ENCODE peak calls at places on chromosome 14, in five cellular contexts. One of them, this sample, is unnamed.

GRCh38 chr14:90891326-90891725 is 75.1 kb upstream of the TTC7B start:
- DNase-seq in epithelial cell of proximal tubule: no peak
- DNase-seq in lung: no peak
- DNase-seq in heart right ventricle: no peak
- DNase-seq in left ventricle myocardium inferior: no peak
- DNase-seq in this sample: no peak

GRCh38 chr14:59427653-59428578 is 37.3 kb downstream of the GPR135 start:
- DNase-seq in epithelial cell of proximal tubule: no peak
- DNase-seq in lung: no peak
- DNase-seq in heart right ventricle: peak
- DNase-seq in left ventricle myocardium inferior: peak
- DNase-seq in this sample: peak

GRCh38 chr14:61491876-61492440 is 170.6 kb downstream of the PRKCH start:
- DNase-seq in epithelial cell of proximal tubule: peak
- DNase-seq in lung: no peak
- DNase-seq in heart right ventricle: no peak
- DNase-seq in left ventricle myocardium inferior: no peak
- DNase-seq in this sample: peak

GRCh38 chr14:101598571-101599233 is 37.4 kb downstream of the DIO3 start:
- DNase-seq in epithelial cell of proximal tubule: no peak
- DNase-seq in lung: no peak
- DNase-seq in heart right ventricle: no peak
- DNase-seq in left ventricle myocardium inferior: peak
- DNase-seq in this sample: no peak

GRCh38 chr14:93789366-93790130 is 1.3 kb upstream of the PRIMA1 start:
- DNase-seq in epithelial cell of proximal tubule: no peak
- DNase-seq in lung: no peak
- DNase-seq in heart right ventricle: no peak
- DNase-seq in left ventricle myocardium inferior: no peak
- DNase-seq in this sample: peak

GRCh38 chr14:105492966-105493871 is 2.2 kb downstream of the TEDC1 start:
- DNase-seq in epithelial cell of proximal tubule: no peak
- DNase-seq in lung: no peak
- DNase-seq in heart right ventricle: peak
- DNase-seq in left ventricle myocardium inferior: peak
- DNase-seq in this sample: no peak

GRCh38 chr14:57388072-57388471 is 2.3 kb upstream of the NAA30 start:
- DNase-seq in epithelial cell of proximal tubule: no peak
- DNase-seq in lung: no peak
- DNase-seq in heart right ventricle: no peak
- DNase-seq in left ventricle myocardium inferior: no peak
- DNase-seq in this sample: no peak

GRCh38 chr14:90576981-90577660 is 180.3 kb downstream of the CALM1 start:
- DNase-seq in epithelial cell of proximal tubule: no peak
- DNase-seq in lung: no peak
- DNase-seq in heart right ventricle: no peak
- DNase-seq in left ventricle myocardium inferior: no peak
- DNase-seq in this sample: peak

GRCh38 chr14:81625343-81625742 is 91.7 kb upstream of the SEL1L start:
- DNase-seq in epithelial cell of proximal tubule: no peak
- DNase-seq in lung: no peak
- DNase-seq in heart right ventricle: no peak
- DNase-seq in left ventricle myocardium inferior: no peak
- DNase-seq in this sample: no peak

GRCh38 chr14:61561657-61562276 is 133.5 kb upstream of the HIF1A start:
- DNase-seq in epithelial cell of proximal tubule: peak
- DNase-seq in lung: peak
- DNase-seq in heart right ventricle: peak
- DNase-seq in left ventricle myocardium inferior: peak
- DNase-seq in this sample: peak

GRCh38 chr14:96198430-96199133 is 6.1 kb upstream of the BDKRB2 start:
- DNase-seq in epithelial cell of proximal tubule: no peak
- DNase-seq in lung: peak
- DNase-seq in heart right ventricle: no peak
- DNase-seq in left ventricle myocardium inferior: no peak
- DNase-seq in this sample: no peak

GRCh38 chr14:95272057-95272456 is 47.7 kb downstream of the CLMN start:
- DNase-seq in epithelial cell of proximal tubule: no peak
- DNase-seq in lung: no peak
- DNase-seq in heart right ventricle: no peak
- DNase-seq in left ventricle myocardium inferior: no peak
- DNase-seq in this sample: no peak

GRCh38 chr14:104151546-104152245 is 13.3 kb downstream of the KIF26A start:
- DNase-seq in epithelial cell of proximal tubule: no peak
- DNase-seq in lung: no peak
- DNase-seq in heart right ventricle: no peak
- DNase-seq in left ventricle myocardium inferior: no peak
- DNase-seq in this sample: no peak

GRCh38 chr14:50647753-50648152 is 20.4 kb downstream of the SAV1 start:
- DNase-seq in epithelial cell of proximal tubule: no peak
- DNase-seq in lung: no peak
- DNase-seq in heart right ventricle: no peak
- DNase-seq in left ventricle myocardium inferior: no peak
- DNase-seq in this sample: no peak

GRCh38 chr14:50649691-50650090 is 18.4 kb downstream of the SAV1 start:
- DNase-seq in epithelial cell of proximal tubule: no peak
- DNase-seq in lung: no peak
- DNase-seq in heart right ventricle: no peak
- DNase-seq in left ventricle myocardium inferior: no peak
- DNase-seq in this sample: no peak

GRCh38 chr14:50647282-50647681 is 20.8 kb downstream of the SAV1 start:
- DNase-seq in epithelial cell of proximal tubule: no peak
- DNase-seq in lung: no peak
- DNase-seq in heart right ventricle: no peak
- DNase-seq in left ventricle myocardium inferior: no peak
- DNase-seq in this sample: no peak
- H3K4me3 ChIP-seq in epithelial cell of proximal tubule: no peak
- H3K4me3 ChIP-seq in lung: no peak
- H3K4me3 ChIP-seq in heart right ventricle: no peak
- H3K4me3 ChIP-seq in left ventricle myocardium inferior: no peak
- H3K4me3 ChIP-seq in this sample: no peak

GRCh38 chr14:85856430-85856829 is 326.5 kb downstream of the FLRT2 start:
- DNase-seq in epithelial cell of proximal tubule: no peak
- DNase-seq in lung: no peak
- DNase-seq in heart right ventricle: no peak
- DNase-seq in left ventricle myocardium inferior: no peak
- DNase-seq in this sample: no peak
- TF ChIP-seq CTCF in epithelial cell of proximal tubule: no peak
- TF ChIP-seq CTCF in lung: no peak
- TF ChIP-seq CTCF in heart right ventricle: no peak
- TF ChIP-seq CTCF in left ventricle myocardium inferior: no peak
- TF ChIP-seq CTCF in this sample: no peak

DNA sequence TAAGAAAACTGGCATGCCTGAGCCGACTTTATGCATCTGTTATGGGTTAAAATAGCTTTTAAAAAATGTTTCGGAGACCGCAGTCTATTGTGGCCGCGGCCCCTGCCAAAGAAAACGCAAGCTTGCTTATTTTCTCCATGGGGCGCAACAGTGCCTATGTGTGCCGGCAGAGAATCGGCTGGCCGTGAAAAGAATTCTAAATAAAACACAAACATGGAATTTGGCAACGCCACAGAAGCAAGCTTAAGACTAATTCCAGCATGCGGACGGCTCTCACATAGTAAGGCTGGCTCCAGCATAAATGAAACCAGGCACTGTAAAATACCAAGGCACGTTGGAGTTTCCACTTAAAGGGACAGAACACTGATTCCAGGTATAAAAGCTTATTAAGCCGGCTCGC is 56.7 kb downstream of the BCL11B start:
- DNase-seq in epithelial cell of proximal tubule: no peak
- DNase-seq in lung: no peak
- DNase-seq in heart right ventricle: no peak
- DNase-seq in left ventricle myocardium inferior: no peak
- DNase-seq in this sample: no peak
- H3K4me3 ChIP-seq in epithelial cell of proximal tubule: peak
- H3K4me3 ChIP-seq in lung: no peak
- H3K4me3 ChIP-seq in heart right ventricle: no peak
- H3K4me3 ChIP-seq in left ventricle myocardium inferior: no peak
- H3K4me3 ChIP-seq in this sample: peak

GRCh38 chr14:50311337-50311973 is 574 bp downstream of the L2HGDH start:
- DNase-seq in epithelial cell of proximal tubule: no peak
- DNase-seq in lung: no peak
- DNase-seq in heart right ventricle: no peak
- DNase-seq in left ventricle myocardium inferior: no peak
- DNase-seq in this sample: no peak
- TF ChIP-seq CTCF in epithelial cell of proximal tubule: peak
- TF ChIP-seq CTCF in lung: no peak
- TF ChIP-seq CTCF in heart right ventricle: peak
- TF ChIP-seq CTCF in left ventricle myocardium inferior: peak
- TF ChIP-seq CTCF in this sample: no peak

GRCh38 chr14:77799863-77800730 is at the start of gene ADCK1:
- DNase-seq in epithelial cell of proximal tubule: no peak
- DNase-seq in lung: peak
- DNase-seq in heart right ventricle: peak
- DNase-seq in left ventricle myocardium inferior: peak
- DNase-seq in this sample: peak

GRCh38 chr14:77805703-77806102 is 5.8 kb downstream of the ADCK1 start:
- DNase-seq in epithelial cell of proximal tubule: no peak
- DNase-seq in lung: no peak
- DNase-seq in heart right ventricle: no peak
- DNase-seq in left ventricle myocardium inferior: no peak
- DNase-seq in this sample: no peak

GRCh38 chr14:77804592-77804991 is 4.7 kb downstream of the ADCK1 start:
- DNase-seq in epithelial cell of proximal tubule: no peak
- DNase-seq in lung: no peak
- DNase-seq in heart right ventricle: no peak
- DNase-seq in left ventricle myocardium inferior: no peak
- DNase-seq in this sample: no peak

DNA sequence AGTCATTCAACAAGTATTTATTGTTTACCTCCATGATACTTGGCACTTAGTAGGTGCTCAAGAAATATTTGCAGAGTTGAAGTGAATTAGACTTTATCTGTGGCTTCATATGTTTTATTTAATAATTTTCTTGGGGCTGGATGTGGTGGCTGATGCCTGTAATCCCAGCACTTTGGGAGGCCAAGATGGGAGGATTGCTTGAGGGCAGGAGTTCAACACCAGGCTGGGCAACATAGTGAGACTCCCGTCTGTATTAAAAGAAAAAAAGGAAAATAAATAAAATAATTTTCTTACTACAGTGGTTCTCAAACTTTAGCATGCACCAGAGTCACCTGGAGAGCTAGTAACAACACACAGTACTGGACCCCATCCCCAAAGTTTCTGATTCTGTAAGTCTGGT is 905 bp downstream of the ADCK1 start:
- DNase-seq in epithelial cell of proximal tubule: no peak
- DNase-seq in lung: no peak
- DNase-seq in heart right ventricle: no peak
- DNase-seq in left ventricle myocardium inferior: no peak
- DNase-seq in this sample: no peak
- H3K4me3 ChIP-seq in epithelial cell of proximal tubule: peak
- H3K4me3 ChIP-seq in lung: no peak
- H3K4me3 ChIP-seq in heart right ventricle: peak
- H3K4me3 ChIP-seq in left ventricle myocardium inferior: peak
- H3K4me3 ChIP-seq in this sample: peak

GRCh38 chr14:72292689-72293024 is 360.4 kb downstream of the RGS6 start:
- DNase-seq in epithelial cell of proximal tubule: no peak
- DNase-seq in lung: no peak
- DNase-seq in heart right ventricle: no peak
- DNase-seq in left ventricle myocardium inferior: no peak
- DNase-seq in this sample: no peak
- TF ChIP-seq CTCF in epithelial cell of proximal tubule: no peak
- TF ChIP-seq CTCF in lung: no peak
- TF ChIP-seq CTCF in heart right ventricle: no peak
- TF ChIP-seq CTCF in left ventricle myocardium inferior: peak
- TF ChIP-seq CTCF in this sample: no peak

This sample was measured in tibial artery.